ENCODE peak calls at places on chromosomes 7 and 10, in four cellular contexts. One of them, this sample, is unnamed.

GRCh38 chr10:97648557-97649404 is 8.3 kb downstream of the PI4K2A start:
- DNase-seq in NCI-H524: no peak
- DNase-seq in GM04504: peak
- DNase-seq in GM13977: peak
- DNase-seq in this sample: peak

GRCh38 chr7:13908667-13909382 is 80.6 kb downstream of the ETV1 start:
- DNase-seq in GM04504: no peak
- DNase-seq in GM13977: no peak
- DNase-seq in NCI-H524: peak
- DNase-seq in this sample: no peak

GRCh38 chr10:103849212-103849877 is 6.0 kb downstream of the SH3PXD2A start:
- DNase-seq in GM04504: no peak
- DNase-seq in NCI-H524: no peak
- DNase-seq in GM13977: no peak
- DNase-seq in this sample: no peak

GRCh38 chr7:31938650-31939049 is 131.6 kb downstream of the PDE1C start:
- DNase-seq in GM13977: no peak
- DNase-seq in GM04504: no peak
- DNase-seq in NCI-H524: no peak
- DNase-seq in this sample: no peak

GRCh38 chr10:113026679-113027078 is 76.6 kb downstream of the TCF7L2 start:
- DNase-seq in NCI-H524: no peak
- DNase-seq in GM04504: peak
- DNase-seq in GM13977: no peak
- DNase-seq in this sample: no peak

GRCh38 chr10:114499630-114500190 is 95.4 kb upstream of the AFAP1L2 start:
- DNase-seq in NCI-H524: no peak
- DNase-seq in GM04504: no peak
- DNase-seq in GM13977: no peak
- DNase-seq in this sample: peak

GRCh38 chr10:94123253-94123995 is 129.7 kb downstream of the PLCE1 start:
- DNase-seq in NCI-H524: no peak
- DNase-seq in GM13977: no peak
- DNase-seq in GM04504: peak
- DNase-seq in this sample: no peak

GRCh38 chr7:44846816-44847508 is 925 bp downstream of the H2AZ2 start:
- DNase-seq in GM13977: no peak
- DNase-seq in GM04504: no peak
- DNase-seq in NCI-H524: no peak
- DNase-seq in this sample: no peak

GRCh38 chr10:30353851-30354250 is 4.8 kb upstream of the MTPAP start:
- DNase-seq in GM04504: peak
- DNase-seq in GM13977: no peak
- DNase-seq in NCI-H524: no peak
- DNase-seq in this sample: no peak

GRCh38 chr10:129280103-129280502 is 186.9 kb upstream of the MGMT start:
- DNase-seq in GM04504: no peak
- DNase-seq in NCI-H524: no peak
- DNase-seq in GM13977: no peak
- DNase-seq in this sample: no peak

GRCh38 chr7:7745966-7746365 is 27.6 kb upstream of the RPA3 start:
- DNase-seq in NCI-H524: no peak
- DNase-seq in GM13977: no peak
- DNase-seq in GM04504: no peak
- DNase-seq in this sample: no peak

GRCh38 chr7:131431289-131431688 is 103.6 kb downstream of the MKLN1 start:
- DNase-seq in GM13977: no peak
- DNase-seq in NCI-H524: no peak
- DNase-seq in GM04504: peak
- DNase-seq in this sample: no peak

GRCh38 chr7:158350166-158350900 is 237.3 kb downstream of the PTPRN2 start:
- DNase-seq in GM04504: no peak
- DNase-seq in GM13977: no peak
- DNase-seq in NCI-H524: no peak
- DNase-seq in this sample: no peak

GRCh38 chr10:113301342-113301984 is 251.4 kb upstream of the HABP2 start:
- DNase-seq in GM13977: no peak
- DNase-seq in NCI-H524: no peak
- DNase-seq in GM04504: no peak
- DNase-seq in this sample: no peak

GRCh38 chr7:27129729-27130539 is 623 bp downstream of the HOXA4 start:
- DNase-seq in GM13977: no peak
- DNase-seq in GM04504: no peak
- DNase-seq in NCI-H524: peak
- DNase-seq in this sample: no peak

GRCh38 chr10:78063236-78063635 is 29.6 kb downstream of the RPS24 start:
- DNase-seq in NCI-H524: no peak
- DNase-seq in GM13977: no peak
- DNase-seq in GM04504: no peak
- DNase-seq in this sample: no peak